ENCODE peak calls at places on chromosomes 1 and 21, in seven cellular contexts. T is HCT116, U is breast epithelium, I is sigmoid colon, K is HL-60, Y is vagina, Z is stomach. R is an unnamed sample.

GRCh38 chr1:94755675-94756074 is 64.5 kb upstream of the SLC44A3 start:
- DNase-seq in K (no peak), U (no peak), Z (no peak), T (no peak), Y (no peak), I (peak), R (no peak)

GRCh38 chr1:36842448-36842847 is 191.9 kb downstream of the GRIK3 start:
- DNase-seq in U (no peak), I (no peak), Y (no peak), T (no peak), K (no peak), Z (no peak), R (no peak)

GRCh38 chr1:175129182-175129581 is 61.5 kb downstream of the TNN start:
- DNase-seq in Z (no peak), I (no peak), T (no peak), Y (no peak), K (no peak), U (no peak), R (no peak)

GRCh38 chr1:14598007-14598497 is 433 bp upstream of the KAZN start:
- DNase-seq in U (no peak), Y (no peak), K (no peak), Z (no peak), I (no peak), T (no peak), R (no peak)

GRCh38 chr1:109929588-109930251 is 19.1 kb downstream of the CSF1 start:
- DNase-seq in Z (peak), K (no peak), Y (peak), T (no peak), I (no peak), U (no peak), R (no peak)

GRCh38 chr21:30733026-30733425 is 14.0 kb downstream of the KRTAP21-2 start:
- DNase-seq in Z (no peak), K (no peak), T (no peak), U (no peak), I (no peak), Y (no peak), R (no peak)

GRCh38 chr1:30787856-30788495 is 30.4 kb upstream of the LAPTM5 start:
- DNase-seq in Y (no peak), Z (no peak), K (no peak), I (no peak), U (no peak), T (no peak), R (no peak)

GRCh38 chr1:31761883-31762282 is 2.3 kb downstream of the ADGRB2 start:
- DNase-seq in K (no peak), Y (no peak), T (no peak), U (no peak), Z (no peak), I (no peak), R (no peak)

GRCh38 chr1:35707253-35708178 is 11.2 kb downstream of the C1orf216 start:
- DNase-seq in Z (peak), K (no peak), T (no peak), I (no peak), U (no peak), Y (no peak), R (peak)

GRCh38 chr1:5720484-5720883 is 271.7 kb downstream of the NPHP4 start:
- DNase-seq in U (no peak), K (no peak), T (no peak), Z (peak), Y (no peak), I (no peak), R (no peak)

GRCh38 chr1:68623700-68624099 is 126.8 kb upstream of the DEPDC1 start:
- DNase-seq in U (no peak), Y (no peak), K (no peak), Z (no peak), T (no peak), I (no peak), R (no peak)

GRCh38 chr1:119228318-119228717 is 87.9 kb upstream of the WARS2 start:
- DNase-seq in T (no peak), I (no peak), Z (no peak), Y (no peak), K (no peak), U (no peak), R (no peak)

GRCh38 chr21:36542312-36543101 is 62.6 kb upstream of the CLDN14 start:
- DNase-seq in T (no peak), I (no peak), Z (peak), U (no peak), Y (peak), K (no peak), R (peak)
- TF ChIP-seq POLR2AphosphoS5 in T (no peak), I (no peak), Z (no peak), U (no peak), Y (no peak), K (no peak), R (peak)

GRCh38 chr1:40039757-40040510 is 595 bp upstream of the CAP1 start:
- DNase-seq in Y (peak), Z (peak), U (peak), T (peak), I (peak), K (peak), R (peak)
- TF ChIP-seq POLR2AphosphoS5 in Y (no peak), Z (peak), U (peak), T (peak), I (peak), K (peak), R (peak)

DNA sequence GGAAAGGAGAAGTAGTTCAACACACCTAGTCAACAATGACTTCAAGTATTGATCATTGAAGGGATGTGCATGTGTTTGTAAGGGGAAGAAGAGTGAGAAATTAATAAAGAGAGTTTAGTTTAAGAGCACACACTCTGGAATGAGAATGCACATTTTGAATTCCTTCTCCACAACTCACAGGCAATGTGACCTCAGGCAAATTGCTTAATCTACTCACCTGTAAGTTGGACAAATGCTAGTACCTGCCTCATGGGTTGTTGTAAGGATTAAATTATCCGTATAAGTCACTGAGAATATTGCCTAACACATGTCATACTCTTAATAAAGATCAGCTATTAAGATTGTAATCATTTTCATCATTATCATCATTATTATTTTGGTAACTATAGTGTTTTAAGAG is 204.0 kb upstream of the NFIA start:
- DNase-seq in U (no peak), T (no peak), Y (no peak), I (no peak), Z (no peak), K (no peak), R (no peak)
- TF ChIP-seq POLR2AphosphoS5 in U (no peak), T (no peak), Y (no peak), I (no peak), Z (no peak), K (no peak), R (no peak)

GRCh38 chr1:47232187-47232874 is at the start of gene TAL1:
- DNase-seq in Z (no peak), K (peak), U (no peak), I (no peak), T (no peak), Y (no peak), R (no peak)
- TF ChIP-seq POLR2AphosphoS5 in Z (no peak), K (no peak), U (no peak), I (no peak), T (no peak), Y (no peak), R (no peak)

DNA sequence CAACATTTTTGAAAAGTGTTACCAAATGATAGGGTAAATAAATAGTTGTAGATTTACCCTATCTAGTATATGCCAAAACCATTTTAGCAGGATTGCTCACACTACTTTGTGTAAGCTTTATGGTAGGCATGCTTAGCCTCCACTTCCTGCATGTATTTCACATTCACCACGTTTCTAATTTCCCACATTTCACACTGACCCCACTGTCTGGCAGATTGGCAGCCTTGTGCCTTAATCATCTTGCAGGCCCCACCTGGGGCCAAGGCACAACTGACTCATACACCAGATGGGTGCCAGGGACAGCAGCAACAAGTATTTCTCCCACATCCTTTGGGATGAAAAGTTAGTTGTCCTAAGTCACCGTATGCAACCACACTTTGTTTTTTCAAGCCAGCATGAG is 21.2 kb upstream of the CENPF start:
- DNase-seq in U (no peak), Z (no peak), I (no peak), Y (no peak), K (no peak), T (peak), R (no peak)
- TF ChIP-seq POLR2AphosphoS5 in U (peak), Z (no peak), I (no peak), Y (no peak), K (no peak), T (peak), R (no peak)

R was measured in GM12891.